ENCODE peak calls at places on chromosomes 7 and 10, in five cellular contexts. L is GM06990; H is AG04449; A is activated naive CD4-positive, alpha-beta T cell treated with anti-CD3 and anti-CD28 coated beads for 36 hours; F is glutamatergic neuron. Y is an unnamed sample.

GRCh38 chr7:140889150-140889549 is 35.6 kb downstream of the BRAF start:
- DNase-seq in F (no peak), L (no peak), H (no peak), A (no peak), Y (no peak)

GRCh38 chr10:4405828-4406227 is 420.2 kb upstream of the AKR1E2 start:
- DNase-seq in A (no peak), L (no peak), F (no peak), H (no peak), Y (no peak)

GRCh38 chr7:4784799-4785198 is 9.4 kb downstream of the AP5Z1 start:
- DNase-seq in A (no peak), F (no peak), L (no peak), H (no peak), Y (no peak)

GRCh38 chr7:159104188-159105030 is 40.3 kb downstream of the VIPR2 start:
- DNase-seq in A (no peak), F (no peak), H (no peak), L (no peak), Y (no peak)

GRCh38 chr7:40923631-40924030 is 779.3 kb downstream of the INHBA start:
- DNase-seq in H (no peak), A (no peak), F (no peak), L (no peak), Y (no peak)

GRCh38 chr7:24477807-24478655 is 95.2 kb upstream of the PALS2 start:
- DNase-seq in H (peak), F (no peak), A (no peak), L (no peak), Y (no peak)

GRCh38 chr10:65394898-65395297 is 1530.9 kb upstream of the LRRTM3 start:
- DNase-seq in F (no peak), A (no peak), H (no peak), L (no peak), Y (no peak)

GRCh38 chr7:29987083-29987482 is 2.5 kb downstream of the SCRN1 start:
- DNase-seq in A (no peak), F (no peak), L (peak), H (no peak), Y (no peak)

GRCh38 chr10:15462253-15462885 is 91.3 kb upstream of the FAM171A1 start:
- DNase-seq in L (no peak), F (no peak), H (no peak), A (no peak), Y (no peak)

GRCh38 chr10:128263891-128264688 is 137.9 kb upstream of the MKI67 start:
- DNase-seq in H (no peak), L (no peak), A (peak), F (peak), Y (peak)

GRCh38 chr10:59904431-59905065 is 1.8 kb downstream of the CCDC6 start:
- DNase-seq in H (no peak), L (no peak), F (no peak), A (no peak), Y (no peak)